ENCODE peak calls at places on chromosomes 1 and 21, in nine cellular contexts. R is SHP77 treated with DMSO at 0.1 percent for 48 hours; W is T-cell; Q is T-helper 2 cell; B is CD8-positive, alpha-beta T cell; M is stimulated activated CD8-positive, alpha-beta memory T cell treated with anti-CD3 and anti-CD28 coated beads, Interleukin-4, amount 100 ng/mL, for 4 hours; P is activated CD4-positive, alpha-beta T cell treated with anti-CD3 and anti-CD28 coated beads for 36 hours; T is A549; K is HTR-8/SVneo. D is an unnamed sample.

GRCh38 chr1:58627221-58627620 is 50.2 kb upstream of the TACSTD2 start:
- DNase-seq in R (no peak), W (no peak), Q (no peak), B (no peak), M (no peak), P (no peak), T (no peak), K (no peak), D (no peak)

GRCh38 chr21:35672313-35672712 is 388.0 kb downstream of the SETD4 start:
- DNase-seq in R (no peak), W (no peak), Q (no peak), B (no peak), M (no peak), P (no peak), T (no peak), K (no peak), D (no peak)

GRCh38 chr1:64884261-64885040 is 81.9 kb downstream of the JAK1 start:
- DNase-seq in R (no peak), W (no peak), Q (no peak), B (no peak), M (no peak), P (no peak), T (no peak), K (no peak), D (no peak)

GRCh38 chr1:2911391-2912178 is 109.7 kb upstream of the ACTRT2 start:
- DNase-seq in R (no peak), W (no peak), Q (no peak), B (no peak), M (no peak), P (no peak), T (no peak), K (no peak), D (no peak)

GRCh38 chr1:60114735-60115318 is 41.3 kb upstream of the C1orf87 start:
- DNase-seq in R (no peak), W (no peak), Q (no peak), B (no peak), M (no peak), P (no peak), T (no peak), K (no peak), D (no peak)

GRCh38 chr1:69090170-69090569 is 477.6 kb upstream of the LRRC7 start:
- DNase-seq in R (no peak), W (no peak), Q (no peak), B (no peak), M (no peak), P (no peak), T (no peak), K (no peak), D (no peak)

GRCh38 chr1:111561328-111561727 is 57.9 kb upstream of the ADORA3 start:
- DNase-seq in R (no peak), W (no peak), Q (no peak), B (no peak), M (no peak), P (no peak), T (no peak), K (no peak), D (no peak)

GRCh38 chr1:203768158-203768725 is 3.3 kb downstream of the LAX1 start:
- DNase-seq in R (no peak), W (no peak), Q (peak), B (no peak), M (no peak), P (peak), T (no peak), K (no peak), D (no peak)

GRCh38 chr1:152495066-152495675 is 15.4 kb upstream of the LCE5A start:
- DNase-seq in R (peak), W (no peak), Q (no peak), B (no peak), M (no peak), P (peak), T (peak), K (no peak), D (no peak)

GRCh38 chr1:72938408-72938807 is 656.1 kb upstream of the NEGR1 start:
- DNase-seq in R (no peak), W (no peak), Q (no peak), B (no peak), M (no peak), P (no peak), T (no peak), K (no peak), D (no peak)

GRCh38 chr1:16433066-16433465 is 4.2 kb downstream of the SPATA21 start:
- DNase-seq in R (no peak), W (no peak), Q (no peak), B (no peak), M (no peak), P (no peak), T (no peak), K (no peak), D (no peak)

GRCh38 chr1:6245869-6246496 is 2.0 kb downstream of the HES3 start:
- DNase-seq in R (peak), W (peak), Q (peak), B (no peak), M (no peak), P (peak), T (peak), K (no peak), D (no peak)

GRCh38 chr1:25989860-25990650 is 7.8 kb downstream of the PAFAH2 start:
- DNase-seq in R (no peak), W (no peak), Q (no peak), B (no peak), M (no peak), P (no peak), T (no peak), K (no peak), D (no peak)

GRCh38 chr21:41899431-41900202 is 20.5 kb upstream of the PRDM15 start:
- DNase-seq in R (no peak), W (peak), Q (peak), B (peak), M (no peak), P (peak), T (no peak), K (no peak), D (no peak)

GRCh38 chr1:205346956-205347574 is 9.7 kb downstream of the KLHDC8A start:
- DNase-seq in R (no peak), W (no peak), Q (no peak), B (no peak), M (no peak), P (no peak), T (peak), K (no peak), D (no peak)

GRCh38 chr1:156291226-156292061 is 4.0 kb downstream of the GLMP start:
- DNase-seq in R (peak), W (peak), Q (no peak), B (no peak), M (no peak), P (peak), T (peak), K (no peak), D (peak)

GRCh38 chr1:200329208-200329882 is 80.5 kb downstream of the ZNF281 start:
- DNase-seq in R (no peak), W (no peak), Q (no peak), B (no peak), M (no peak), P (no peak), T (no peak), K (no peak), D (no peak)

GRCh38 chr1:14320518-14320917 is 278.0 kb upstream of the KAZN start:
- DNase-seq in R (no peak), W (no peak), Q (no peak), B (no peak), M (no peak), P (no peak), T (no peak), K (no peak), D (no peak)

GRCh38 chr21:31576428-31576827 is 83.1 kb upstream of the SOD1 start:
- DNase-seq in R (no peak), W (no peak), Q (no peak), B (no peak), M (no peak), P (no peak), T (no peak), K (no peak), D (no peak)

GRCh38 chr1:188872376-188872775 is 1605.3 kb downstream of the BRINP3 start:
- DNase-seq in R (no peak), W (no peak), Q (no peak), B (no peak), M (no peak), P (no peak), T (no peak), K (no peak), D (no peak)

GRCh38 chr1:234525156-234525774 is 46.3 kb upstream of the TARBP1 start:
- DNase-seq in R (no peak), W (no peak), Q (no peak), B (no peak), M (no peak), P (no peak), T (no peak), K (no peak), D (no peak)

GRCh38 chr1:116471241-116471640 is 98.2 kb downstream of the ATP1A1 start:
- DNase-seq in R (no peak), W (no peak), Q (no peak), B (no peak), M (no peak), P (no peak), T (no peak), K (no peak), D (no peak)

GRCh38 chr1:87961992-87962391 is 633.3 kb downstream of the LMO4 start:
- DNase-seq in R (no peak), W (no peak), Q (no peak), B (no peak), M (no peak), P (no peak), T (no peak), K (no peak), D (no peak)